ENCODE peak calls at places on chromosomes 7 and 10, in six cellular contexts. N, M, H, V, S and Z are unnamed samples.
A peak's percentile ranks its signal among the peaks of the same experiment; 100 is the strongest.

GRCh38 chr7:104931181-104931781 is 82.7 kb upstream of the KMT2E start:
- DNase-seq in V (no peak), S (no peak), N (no peak), M (no peak), H (no peak), Z (no peak)

GRCh38 chr10:61188691-61189090 is 244.7 kb upstream of the RHOBTB1 start:
- DNase-seq in S (no peak), V (no peak), N (no peak), M (no peak), H (no peak), Z (no peak)

GRCh38 chr10:60209874-60210584 is 179.6 kb downstream of the ANK3 start:
- DNase-seq in V (no peak), M (no peak), H (no peak), S (no peak), N (no peak), Z (no peak)

GRCh38 chr7:20598479-20599419 is 16.7 kb upstream of the ABCB5 start:
- DNase-seq in V (peak; percentile 72), S (peak; percentile 73), H (peak; percentile 54), M (peak; percentile 54), N (no peak), Z (no peak)

GRCh38 chr10:21261705-21262285 is 263.7 kb downstream of the SKIDA1 start:
- DNase-seq in N (no peak), V (no peak), M (no peak), H (no peak), S (no peak), Z (no peak)

GRCh38 chr7:28037220-28038010 is 143.2 kb downstream of the JAZF1 start:
- DNase-seq in V (peak; percentile 75), N (no peak), S (peak; percentile 85), H (peak; percentile 51), M (peak; percentile 97), Z (no peak)

GRCh38 chr7:70663680-70664079 is 468.3 kb upstream of the GALNT17 start:
- DNase-seq in M (no peak), H (no peak), V (peak; percentile 17), N (no peak), S (no peak), Z (no peak)

GRCh38 chr7:45192546-45193177 is 35.1 kb downstream of the RAMP3 start:
- DNase-seq in H (no peak), S (no peak), V (peak; percentile 18), N (no peak), M (no peak), Z (no peak)

GRCh38 chr10:31404640-31405039 is 85.6 kb downstream of the ZEB1 start:
- DNase-seq in H (no peak), V (no peak), M (peak; percentile 47), N (peak; percentile 34), S (no peak), Z (no peak)

GRCh38 chr10:20990604-20991003 is 93.5 kb upstream of the NEBL start:
- DNase-seq in H (no peak), N (no peak), M (peak; percentile 83), S (no peak), V (no peak), Z (no peak)

GRCh38 chr7:121329460-121330052 is 756 bp downstream of the WNT16 start:
- DNase-seq in H (peak; percentile 59), N (no peak), V (peak; percentile 54), M (no peak), S (peak; percentile 44), Z (no peak)

GRCh38 chr7:114478384-114478783 is 63.8 kb downstream of the FOXP2 start:
- DNase-seq in H (no peak), V (peak; percentile 5), S (no peak), M (no peak), N (no peak), Z (no peak)

GRCh38 chr10:120521880-120522279 is 64.9 kb downstream of the PLPP4 start:
- DNase-seq in S (no peak), N (no peak), V (no peak), H (no peak), M (no peak), Z (no peak)

GRCh38 chr7:18390523-18390907 is 105.0 kb upstream of the HDAC9 start:
- DNase-seq in N (no peak), H (no peak), M (no peak), S (no peak), V (no peak), Z (no peak)

GRCh38 chr7:5596046-5596895 is 172.6 kb upstream of the TNRC18 start:
- DNase-seq in N (peak; percentile 82), S (peak; percentile 89), H (peak; percentile 86), V (peak; percentile 88), M (peak; percentile 94), Z (peak; percentile 76)

GRCh38 chr7:66732439-66732838 is 8.1 kb upstream of the RABGEF1 start:
- DNase-seq in S (no peak), M (no peak), N (no peak), H (peak; percentile 57), V (peak; percentile 63), Z (no peak)

GRCh38 chr10:31477584-31477983 is 158.6 kb downstream of the ZEB1 start:
- DNase-seq in M (peak; percentile 2), H (no peak), N (no peak), V (no peak), S (no peak), Z (no peak)

GRCh38 chr7:150986099-150986512 is 4.7 kb upstream of the NOS3 start:
- DNase-seq in V (peak; percentile 59), S (peak; percentile 84), H (peak; percentile 73), N (peak; percentile 60), M (no peak), Z (no peak)

GRCh38 chr10:45377858-45378257 is 3.8 kb downstream of the ALOX5 start:
- DNase-seq in S (no peak), N (no peak), V (no peak), H (peak; percentile 2), M (no peak), Z (no peak)

GRCh38 chr10:7027913-7028808 is 382.7 kb downstream of the SFMBT2 start:
- DNase-seq in H (no peak), M (peak; percentile 64), V (peak; percentile 3), N (no peak), S (no peak), Z (no peak)

GRCh38 chr7:66016131-66016461 is 34.1 kb upstream of the GUSB start:
- DNase-seq in H (no peak), N (no peak), S (peak; percentile 30), V (no peak), M (peak; percentile 57), Z (no peak)

GRCh38 chr10:3784510-3785250 is at the start of gene KLF6:
- DNase-seq in M (no peak), S (peak; percentile 48), H (peak; percentile 55), N (no peak), V (peak; percentile 60), Z (no peak)

GRCh38 chr10:77253665-77254064 is 383.9 kb downstream of the KCNMA1 start:
- DNase-seq in M (no peak), N (no peak), S (no peak), V (no peak), H (no peak), Z (no peak)

GRCh38 chr7:115094163-115094562 is 172.3 kb downstream of the MDFIC start:
- DNase-seq in V (no peak), N (no peak), H (no peak), M (no peak), S (no peak), Z (no peak)

GRCh38 chr7:148983220-148984146 is 44.8 kb downstream of the PDIA4 start:
- DNase-seq in M (peak; percentile 51), S (peak; percentile 89), H (peak; percentile 86), N (peak; percentile 55), V (peak; percentile 89), Z (no peak)

GRCh38 chr10:7054915-7055314 is 355.9 kb downstream of the SFMBT2 start:
- DNase-seq in V (peak; percentile 28), H (peak; percentile 22), M (no peak), N (no peak), S (no peak), Z (no peak)

GRCh38 chr10:49649294-49649693 is 30.2 kb upstream of the C10orf53 start:
- DNase-seq in S (no peak), H (peak; percentile 24), V (peak; percentile 26), M (no peak), N (no peak), Z (no peak)
- TF ChIP-seq CTCF in S (no peak), H (no peak), V (no peak), M (no peak), N (no peak), Z (no peak)

DNA sequence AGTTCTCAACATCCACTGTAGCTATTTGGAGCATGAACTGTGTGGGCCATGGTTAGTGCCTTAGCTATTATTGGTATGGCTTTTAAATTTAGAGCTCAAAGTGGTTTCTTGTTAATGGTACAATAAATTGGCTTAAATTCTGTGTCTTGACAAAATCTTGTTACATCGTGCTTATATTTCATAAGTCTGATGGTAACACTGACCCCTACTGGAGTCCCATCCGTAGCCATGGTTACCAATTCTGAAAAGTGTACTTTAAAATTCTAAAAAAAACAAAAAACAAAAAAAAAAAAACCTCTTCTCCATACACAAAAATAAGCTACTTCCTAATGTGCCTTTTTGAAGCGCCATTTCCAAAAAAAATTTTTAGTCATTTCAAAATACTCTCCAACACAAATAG is 6.4 kb upstream of the RPP30 start:
- DNase-seq in N (no peak), M (no peak), S (peak; percentile 21), H (no peak), V (peak; percentile 26), Z (no peak)
- TF ChIP-seq CTCF in N (peak; percentile 10), M (peak; percentile 38), S (peak; percentile 45), H (no peak), V (peak; percentile 33), Z (peak; percentile 17)

DNA sequence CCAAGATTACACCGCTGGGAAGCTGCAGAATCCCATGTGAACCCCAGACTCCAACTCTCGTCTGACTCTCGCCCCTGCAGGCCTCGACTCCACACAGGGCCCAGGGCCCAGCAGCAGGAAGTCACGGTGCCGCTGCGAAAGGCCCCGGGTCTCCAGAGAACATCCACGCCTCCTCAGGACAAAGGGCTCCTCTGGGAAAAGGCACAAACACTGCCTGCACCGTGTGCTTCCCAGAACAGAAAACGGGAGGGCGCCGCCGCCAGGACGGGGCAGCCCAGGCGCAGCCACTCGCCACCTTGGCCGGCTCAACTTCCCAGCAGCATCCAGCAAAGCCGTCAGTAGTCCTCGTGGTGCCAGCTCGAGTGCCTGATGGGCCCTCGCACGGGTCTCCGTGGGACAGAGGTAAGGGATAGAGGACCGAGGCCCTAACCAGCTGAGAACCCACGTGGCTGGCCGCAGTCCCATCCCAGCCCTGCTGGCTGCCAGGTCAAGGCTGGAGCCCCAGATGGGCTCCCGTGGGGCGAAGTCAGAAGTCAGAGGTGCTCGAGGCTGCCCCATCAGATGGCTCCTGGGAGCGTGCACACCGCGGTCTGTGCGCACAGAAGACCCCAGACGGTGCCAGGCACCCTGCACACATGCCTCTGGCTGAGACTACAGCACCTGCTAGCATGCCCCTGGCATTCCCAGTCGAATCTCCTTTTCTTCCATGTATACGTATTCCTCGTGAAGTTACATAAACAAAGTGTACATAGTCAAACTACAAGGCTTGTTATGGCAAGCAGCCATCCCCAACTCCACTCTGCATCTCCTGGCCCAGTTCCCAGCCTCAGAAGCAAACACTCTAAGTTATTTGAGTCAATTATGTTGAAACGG is 60.2 kb downstream of the MAD1L1 start:
- DNase-seq in N (no peak), V (no peak), H (no peak), S (peak; percentile 83), M (peak; percentile 84), Z (no peak)
- TF ChIP-seq CTCF in N (no peak), V (no peak), H (no peak), S (no peak), M (no peak), Z (no peak)

DNA sequence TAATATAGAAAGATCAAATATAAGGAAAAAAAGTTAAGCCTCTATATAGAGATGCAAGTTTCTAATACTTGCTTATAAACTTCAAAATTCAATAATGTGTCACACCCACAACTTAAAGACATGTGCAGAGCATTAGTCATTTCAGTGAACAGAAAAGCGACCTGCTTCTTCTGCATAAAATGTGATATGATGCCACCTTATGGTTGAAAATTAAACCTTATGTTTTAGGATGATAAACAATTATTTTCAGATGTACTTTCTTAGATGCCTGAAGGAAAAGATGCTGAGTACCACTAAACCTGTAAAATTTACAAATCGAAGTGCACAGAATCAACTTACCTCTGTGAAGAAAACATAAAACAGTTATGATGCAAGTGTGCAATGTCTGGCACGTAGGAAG is 96.0 kb downstream of the MTERF1 start:
- DNase-seq in N (no peak), V (peak; percentile 3), M (peak; percentile 58), S (peak; percentile 58), H (no peak), Z (no peak)
- TF ChIP-seq CTCF in N (peak; percentile 42), V (no peak), M (peak; percentile 47), S (peak; percentile 66), H (no peak), Z (no peak)